ENCODE peak calls at places on chromosomes 2 and 18, in four cellular contexts. One of them, this sample, is unnamed.

GRCh38 chr2:219073413-219074129 is 12.8 kb upstream of the IHH start:
- DNase-seq in GM06990: no peak
- DNase-seq in endodermal cell: peak
- DNase-seq in nephron progenitor cell: peak
- DNase-seq in this sample: peak

GRCh38 chr18:31399336-31400032 is 22.9 kb downstream of the DSG4 start:
- DNase-seq in GM06990: no peak
- DNase-seq in endodermal cell: no peak
- DNase-seq in nephron progenitor cell: no peak
- DNase-seq in this sample: no peak

GRCh38 chr2:20229322-20230201 is 4.6 kb upstream of the SDC1 start:
- DNase-seq in GM06990: no peak
- DNase-seq in endodermal cell: peak
- DNase-seq in nephron progenitor cell: no peak
- DNase-seq in this sample: peak

GRCh38 chr2:124339709-124340108 is 314.6 kb downstream of the CNTNAP5 start:
- DNase-seq in GM06990: no peak
- DNase-seq in endodermal cell: no peak
- DNase-seq in nephron progenitor cell: no peak
- DNase-seq in this sample: no peak

GRCh38 chr2:230706053-230706498 is 6.6 kb upstream of the CAB39 start:
- DNase-seq in GM06990: no peak
- DNase-seq in endodermal cell: peak
- DNase-seq in nephron progenitor cell: no peak
- DNase-seq in this sample: no peak

GRCh38 chr18:54090856-54091255 is 133.6 kb downstream of the MBD2 start:
- DNase-seq in GM06990: no peak
- DNase-seq in endodermal cell: no peak
- DNase-seq in nephron progenitor cell: no peak
- DNase-seq in this sample: no peak

GRCh38 chr2:198371902-198372611 is 567.7 kb downstream of the PLCL1 start:
- DNase-seq in GM06990: peak
- DNase-seq in endodermal cell: no peak
- DNase-seq in nephron progenitor cell: no peak
- DNase-seq in this sample: peak

GRCh38 chr2:63755980-63756379 is 85.7 kb upstream of the UGP2 start:
- DNase-seq in GM06990: no peak
- DNase-seq in endodermal cell: no peak
- DNase-seq in nephron progenitor cell: no peak
- DNase-seq in this sample: no peak

GRCh38 chr2:8642332-8643078 is 39.4 kb upstream of the ID2 start:
- DNase-seq in GM06990: no peak
- DNase-seq in endodermal cell: no peak
- DNase-seq in nephron progenitor cell: no peak
- DNase-seq in this sample: no peak

GRCh38 chr2:128783193-128783671 is 464.6 kb upstream of the HS6ST1 start:
- DNase-seq in GM06990: no peak
- DNase-seq in endodermal cell: no peak
- DNase-seq in nephron progenitor cell: no peak
- DNase-seq in this sample: no peak

GRCh38 chr2:204170419-204170818 is 233.9 kb downstream of the ICOS start:
- DNase-seq in GM06990: no peak
- DNase-seq in endodermal cell: peak
- DNase-seq in nephron progenitor cell: no peak
- DNase-seq in this sample: no peak

GRCh38 chr18:44036500-44036899 is 644.2 kb upstream of the SETBP1 start:
- DNase-seq in GM06990: no peak
- DNase-seq in endodermal cell: no peak
- DNase-seq in nephron progenitor cell: no peak
- DNase-seq in this sample: no peak

GRCh38 chr18:13544953-13545352 is 181.4 kb downstream of the FAM210A start:
- DNase-seq in GM06990: no peak
- DNase-seq in endodermal cell: no peak
- DNase-seq in nephron progenitor cell: no peak
- DNase-seq in this sample: no peak

DNA sequence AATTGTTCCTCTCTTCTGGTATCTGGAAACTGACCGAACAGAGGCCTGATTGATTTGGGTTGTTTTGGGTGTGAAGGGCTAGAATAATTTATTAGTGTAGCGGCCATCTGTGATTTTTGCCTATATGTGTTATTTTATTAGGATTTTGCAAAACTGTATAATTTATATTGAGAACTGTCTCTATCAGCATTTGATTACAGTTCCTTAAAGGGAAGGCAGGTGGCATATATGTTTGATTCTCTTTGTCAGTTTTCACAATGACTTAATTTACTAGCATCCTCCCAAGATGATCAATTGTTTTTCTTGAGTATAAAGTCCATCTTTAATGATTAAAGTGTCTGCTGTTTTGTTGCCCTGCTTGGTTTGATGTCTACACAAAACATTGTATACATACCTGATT is 4.5 kb downstream of the NBEAL1 start:
- DNase-seq in GM06990: no peak
- DNase-seq in endodermal cell: no peak
- DNase-seq in nephron progenitor cell: no peak
- DNase-seq in this sample: no peak
- TF ChIP-seq CTCF in GM06990: no peak
- TF ChIP-seq CTCF in endodermal cell: peak
- TF ChIP-seq CTCF in nephron progenitor cell: no peak
- TF ChIP-seq CTCF in this sample: no peak

GRCh38 chr2:166627893-166628292 is 133.8 kb upstream of the SCN7A start:
- DNase-seq in GM06990: no peak
- DNase-seq in endodermal cell: no peak
- DNase-seq in nephron progenitor cell: no peak
- DNase-seq in this sample: no peak
- TF ChIP-seq CTCF in GM06990: no peak
- TF ChIP-seq CTCF in endodermal cell: no peak
- TF ChIP-seq CTCF in nephron progenitor cell: no peak
- TF ChIP-seq CTCF in this sample: no peak

DNA sequence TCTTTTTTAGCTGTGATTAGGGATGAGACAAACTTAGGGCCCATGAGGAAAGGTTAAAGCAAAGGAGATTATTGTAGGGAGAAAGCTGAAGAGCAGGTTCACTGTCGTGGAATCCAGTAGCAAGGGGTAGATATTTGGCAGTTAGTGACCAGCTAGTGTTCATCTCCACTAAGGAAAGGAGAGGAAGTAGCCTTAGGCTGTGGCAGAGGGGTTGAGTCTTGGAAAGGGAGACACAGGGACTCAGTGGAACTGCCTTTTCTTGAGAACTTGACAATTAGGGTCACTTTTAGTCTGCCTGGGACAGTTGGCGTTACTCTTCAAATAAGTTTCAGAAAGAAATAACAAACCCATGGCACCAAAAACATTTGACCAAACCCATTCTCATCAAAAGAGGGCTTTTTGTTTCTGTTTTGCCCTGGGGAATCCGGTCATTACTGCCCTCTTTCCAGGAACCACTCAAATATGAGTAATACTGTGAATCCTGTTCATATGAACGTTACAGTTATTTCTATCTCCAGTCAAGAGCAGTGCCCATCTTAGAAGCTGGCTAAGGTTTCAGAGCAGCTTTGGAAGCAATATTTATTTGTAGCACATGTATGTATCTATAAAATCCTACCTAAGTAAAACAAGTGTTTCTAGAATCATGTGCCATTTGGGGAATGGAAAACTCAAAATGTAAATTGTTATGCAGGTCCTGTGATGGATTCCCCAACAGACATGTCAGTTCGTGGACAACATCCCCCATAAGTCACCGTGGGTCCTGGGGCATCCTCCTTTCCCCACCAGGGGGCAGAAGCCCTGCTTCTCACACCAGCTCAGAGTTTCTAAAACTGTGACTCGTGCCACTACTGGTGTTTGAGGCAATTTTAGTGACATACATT is 77.3 kb upstream of the PHLPP1 start:
- DNase-seq in GM06990: peak
- DNase-seq in endodermal cell: peak
- DNase-seq in nephron progenitor cell: no peak
- DNase-seq in this sample: no peak
- TF ChIP-seq CTCF in GM06990: peak
- TF ChIP-seq CTCF in endodermal cell: peak
- TF ChIP-seq CTCF in nephron progenitor cell: peak
- TF ChIP-seq CTCF in this sample: peak

DNA sequence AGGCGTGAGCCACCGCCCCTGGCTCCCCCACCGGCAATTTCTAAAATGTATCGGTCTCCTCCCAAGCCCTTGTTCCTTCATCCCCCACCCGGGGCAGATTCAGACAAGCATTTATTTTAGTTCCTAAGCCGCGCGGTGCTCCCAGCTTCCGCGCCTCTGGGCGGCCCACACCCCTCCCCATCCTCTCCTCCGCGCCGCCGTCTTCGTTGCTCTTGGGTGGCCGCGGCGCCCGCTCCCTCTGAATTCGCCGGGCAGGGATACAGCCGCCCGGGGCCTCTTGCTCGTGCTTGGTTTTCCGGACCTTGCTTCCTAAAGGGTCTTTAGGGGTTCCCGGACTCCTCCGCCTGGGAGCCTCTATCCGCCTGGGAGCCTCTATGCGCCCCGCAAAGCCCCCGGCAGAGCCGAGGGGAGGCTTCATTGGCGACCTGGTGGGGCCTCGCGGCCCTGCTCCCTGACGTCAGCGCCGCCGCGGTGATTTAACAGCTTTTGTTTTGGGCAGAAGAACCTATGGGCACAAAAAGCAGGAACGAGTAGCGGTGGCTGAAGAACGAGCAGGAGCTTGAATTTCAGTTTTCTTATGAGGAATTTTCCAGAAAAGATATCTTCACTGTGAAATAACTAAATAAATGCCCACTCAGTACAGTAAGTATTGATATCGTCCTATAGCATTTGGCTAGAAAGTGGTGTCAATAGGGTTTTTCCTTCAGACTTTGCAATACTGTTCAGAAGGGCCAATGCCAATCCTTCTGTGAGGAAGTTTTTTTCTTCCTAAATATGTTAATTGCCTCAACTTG is 37.3 kb downstream of the PRKRA start:
- DNase-seq in GM06990: peak
- DNase-seq in endodermal cell: peak
- DNase-seq in nephron progenitor cell: peak
- DNase-seq in this sample: no peak
- TF ChIP-seq CTCF in GM06990: no peak
- TF ChIP-seq CTCF in endodermal cell: peak
- TF ChIP-seq CTCF in nephron progenitor cell: no peak
- TF ChIP-seq CTCF in this sample: no peak

GRCh38 chr2:18404141-18404540 is 156.3 kb downstream of the RDH14 start:
- DNase-seq in GM06990: no peak
- DNase-seq in endodermal cell: no peak
- DNase-seq in nephron progenitor cell: no peak
- DNase-seq in this sample: no peak

GRCh38 chr2:18406219-18406618 is 154.2 kb downstream of the RDH14 start:
- DNase-seq in GM06990: no peak
- DNase-seq in endodermal cell: no peak
- DNase-seq in nephron progenitor cell: no peak
- DNase-seq in this sample: no peak

GRCh38 chr2:18402888-18403287 is 157.6 kb downstream of the RDH14 start:
- DNase-seq in GM06990: no peak
- DNase-seq in endodermal cell: no peak
- DNase-seq in nephron progenitor cell: no peak
- DNase-seq in this sample: no peak

GRCh38 chr2:18401471-18401870 is 159.0 kb downstream of the RDH14 start:
- DNase-seq in GM06990: no peak
- DNase-seq in endodermal cell: no peak
- DNase-seq in nephron progenitor cell: no peak
- DNase-seq in this sample: no peak

DNA sequence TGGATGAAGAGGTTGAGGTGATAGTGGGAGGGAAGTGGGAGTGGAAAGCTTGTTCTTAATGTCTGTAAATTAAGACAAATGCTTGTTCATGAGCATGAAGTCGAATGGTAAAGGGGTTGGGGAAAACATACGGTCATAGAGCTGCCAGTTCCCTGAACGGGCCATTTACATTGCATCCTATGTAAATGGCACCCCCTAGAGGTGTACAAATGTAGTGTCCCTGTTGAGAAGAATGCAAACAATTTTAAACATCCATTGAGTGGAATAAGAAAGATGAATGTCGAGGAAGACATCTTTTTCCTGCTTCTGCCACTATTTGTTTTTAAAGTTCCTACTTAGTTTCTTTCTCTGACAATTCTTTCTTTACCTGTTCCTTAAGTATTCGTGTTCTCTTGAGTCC is 155.7 kb downstream of the RDH14 start:
- DNase-seq in GM06990: no peak
- DNase-seq in endodermal cell: no peak
- DNase-seq in nephron progenitor cell: no peak
- DNase-seq in this sample: no peak
- TF ChIP-seq CTCF in GM06990: peak
- TF ChIP-seq CTCF in endodermal cell: peak
- TF ChIP-seq CTCF in nephron progenitor cell: peak
- TF ChIP-seq CTCF in this sample: peak

DNA sequence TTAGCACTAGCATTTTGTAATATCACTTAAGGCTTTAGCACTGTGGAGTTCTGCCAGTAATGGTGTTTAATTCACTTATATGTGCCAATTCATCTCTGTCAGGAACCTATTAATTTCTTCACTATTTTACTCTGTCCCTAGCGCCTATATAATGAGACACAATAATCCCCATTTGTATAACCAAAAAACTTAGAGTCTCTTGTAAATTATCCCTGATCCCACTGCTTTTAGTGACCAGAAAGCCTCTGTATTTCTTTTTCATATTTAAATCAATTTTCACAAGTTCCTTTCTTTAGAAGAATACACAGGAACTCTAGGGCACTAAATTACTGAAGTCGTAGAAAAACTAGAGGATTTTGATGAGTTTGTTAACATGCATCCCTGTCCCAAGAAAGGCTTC is 242.7 kb upstream of the NRP2 start:
- DNase-seq in GM06990: no peak
- DNase-seq in endodermal cell: no peak
- DNase-seq in nephron progenitor cell: no peak
- DNase-seq in this sample: no peak
- TF ChIP-seq CTCF in GM06990: no peak
- TF ChIP-seq CTCF in endodermal cell: no peak
- TF ChIP-seq CTCF in nephron progenitor cell: no peak
- TF ChIP-seq CTCF in this sample: no peak

GRCh38 chr2:73368781-73369180 is 16.9 kb upstream of the ALMS1 start:
- DNase-seq in GM06990: no peak
- DNase-seq in endodermal cell: no peak
- DNase-seq in nephron progenitor cell: no peak
- DNase-seq in this sample: no peak
- TF ChIP-seq CTCF in GM06990: no peak
- TF ChIP-seq CTCF in endodermal cell: no peak
- TF ChIP-seq CTCF in nephron progenitor cell: no peak
- TF ChIP-seq CTCF in this sample: no peak

GRCh38 chr2:122864728-122865127 is 1109.3 kb downstream of the TSN start:
- DNase-seq in GM06990: no peak
- DNase-seq in endodermal cell: no peak
- DNase-seq in nephron progenitor cell: no peak
- DNase-seq in this sample: no peak

GRCh38 chr2:122868626-122869275 is 1113.3 kb downstream of the TSN start:
- DNase-seq in GM06990: no peak
- DNase-seq in endodermal cell: no peak
- DNase-seq in nephron progenitor cell: no peak
- DNase-seq in this sample: no peak

GRCh38 chr2:122863516-122863915 is 1108.1 kb downstream of the TSN start:
- DNase-seq in GM06990: peak
- DNase-seq in endodermal cell: no peak
- DNase-seq in nephron progenitor cell: no peak
- DNase-seq in this sample: no peak

DNA sequence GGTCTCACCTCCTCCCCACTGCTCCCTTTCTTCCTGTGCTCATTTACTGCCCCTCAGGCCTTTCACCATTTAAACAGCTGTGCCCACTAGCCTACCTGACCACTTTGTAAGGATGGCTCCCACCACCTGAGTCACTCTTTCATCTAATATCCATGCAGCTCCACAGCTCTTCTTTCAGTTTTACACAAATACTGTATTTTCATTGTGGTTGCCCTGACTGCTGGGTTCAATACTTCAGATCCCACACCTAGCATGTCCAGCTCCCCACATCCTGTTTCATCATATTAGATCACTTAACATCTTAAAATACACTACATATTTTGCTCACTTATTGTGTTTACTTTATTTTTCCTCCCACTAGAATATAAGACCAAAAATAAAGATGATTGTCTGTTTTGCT is 1110.6 kb downstream of the TSN start:
- DNase-seq in GM06990: no peak
- DNase-seq in endodermal cell: no peak
- DNase-seq in nephron progenitor cell: no peak
- DNase-seq in this sample: no peak
- TF ChIP-seq CTCF in GM06990: no peak
- TF ChIP-seq CTCF in endodermal cell: no peak
- TF ChIP-seq CTCF in nephron progenitor cell: no peak
- TF ChIP-seq CTCF in this sample: no peak

This sample was measured in AG09319.